ENCODE peak calls at places on chromosomes 5 and 9, in seven cellular contexts. K is neuronal stem cell, D is H1, E is IMR-90, X is mesenchymal stem cell, L is trophoblast cell, I is mesendoderm. S is an unnamed sample.

GRCh38 chr5:135269224-135269623 is 129.8 kb downstream of the MACROH2A1 start:
- DNase-seq in D (no peak), I (no peak), K (no peak), L (peak; percentile 19), X (peak; percentile 36), E (peak; percentile 66), S (no peak)

GRCh38 chr5:149380466-149381121 is 1.5 kb upstream of the IL17B start:
- DNase-seq in D (no peak), L (no peak), E (no peak), I (no peak), X (no peak), K (no peak), S (no peak)

GRCh38 chr5:126106032-126106431 is 317.2 kb upstream of the GRAMD2B start:
- DNase-seq in E (no peak), K (no peak), L (peak; percentile 4), X (no peak), D (no peak), I (no peak), S (no peak)

GRCh38 chr5:121218086-121218485 is 633.6 kb upstream of the FTMT start:
- DNase-seq in X (no peak), K (no peak), L (no peak), D (no peak), I (peak; percentile 85), E (no peak), S (no peak)

GRCh38 chr5:135214897-135215616 is 181.0 kb upstream of the PITX1 start:
- DNase-seq in E (peak; percentile 60), I (no peak), X (peak; percentile 73), L (peak; percentile 20), D (no peak), K (no peak), S (peak; percentile 10)

GRCh38 chr5:19975795-19976194 is 12.2 kb downstream of the CDH18 start:
- DNase-seq in K (no peak), D (no peak), I (no peak), X (no peak), L (no peak), E (no peak), S (no peak)

GRCh38 chr5:112339761-112340160 is 79.3 kb downstream of the EPB41L4A start:
- DNase-seq in L (no peak), K (no peak), I (no peak), E (no peak), D (no peak), X (no peak), S (no peak)

GRCh38 chr5:131230406-131230805 is 33.4 kb upstream of the CDC42SE2 start:
- DNase-seq in X (no peak), D (no peak), E (no peak), I (peak; percentile 83), L (no peak), K (no peak), S (peak; percentile 33)

GRCh38 chr5:7878381-7878873 is 9.5 kb downstream of the MTRR start:
- DNase-seq in X (no peak), E (peak; percentile 76), K (no peak), L (no peak), D (no peak), I (no peak), S (no peak)

GRCh38 chr5:172187118-172188032 is 649 bp downstream of the STK10 start:
- DNase-seq in K (peak; percentile 27), D (no peak), X (peak; percentile 87), I (peak; percentile 84), L (peak; percentile 91), E (peak; percentile 80), S (peak; percentile 67)

GRCh38 chr9:16133556-16134227 is 580.8 kb downstream of the CCDC171 start:
- DNase-seq in K (peak; percentile 62), L (peak; percentile 94), E (peak; percentile 48), D (no peak), I (peak; percentile 93), X (peak; percentile 71), S (peak; percentile 80)

GRCh38 chr9:134910146-134910545 is 7.6 kb downstream of the FCN1 start:
- DNase-seq in D (no peak), K (no peak), L (no peak), I (no peak), E (no peak), X (no peak), S (no peak)

GRCh38 chr5:74673011-74673790 is 11.8 kb upstream of the HEXB start:
- DNase-seq in L (peak; percentile 56), D (no peak), I (peak; percentile 35), E (peak; percentile 67), K (no peak), X (peak; percentile 58), S (no peak)

GRCh38 chr9:35236692-35237091 is 74.9 kb downstream of the UNC13B start:
- DNase-seq in X (no peak), I (peak; percentile 22), D (no peak), K (no peak), L (no peak), E (no peak), S (no peak)

GRCh38 chr5:88842784-88843183 is 40.2 kb downstream of the MEF2C start:
- DNase-seq in D (no peak), L (no peak), I (no peak), K (no peak), E (no peak), X (no peak), S (no peak)

GRCh38 chr5:148499461-148499860 is 115.7 kb downstream of the FBXO38 start:
- DNase-seq in D (no peak), K (no peak), I (no peak), X (no peak), L (no peak), E (peak; percentile 15), S (no peak)

GRCh38 chr9:97045300-97045699 is 6.4 kb upstream of the CTSV start:
- DNase-seq in X (no peak), L (no peak), D (no peak), I (peak; percentile 49), K (no peak), E (no peak), S (no peak)

GRCh38 chr5:170579623-170580022 is 75.8 kb downstream of the KCNIP1 start:
- DNase-seq in K (peak; percentile 21), L (no peak), X (no peak), I (peak; percentile 7), D (no peak), E (no peak), S (no peak)

GRCh38 chr9:70110194-70111041 is 66.8 kb downstream of the MAMDC2 start:
- DNase-seq in D (no peak), E (peak; percentile 83), I (no peak), X (peak; percentile 38), L (no peak), K (no peak), S (no peak)

GRCh38 chr9:1913931-1914330 is 101.2 kb upstream of the SMARCA2 start:
- DNase-seq in D (no peak), X (no peak), I (no peak), L (peak; percentile 63), E (no peak), K (no peak), S (no peak)

GRCh38 chr9:110638381-110638954 is 30.1 kb upstream of the MUSK start:
- DNase-seq in D (no peak), I (no peak), L (peak; percentile 31), K (no peak), E (peak; percentile 54), X (peak; percentile 44), S (no peak)

GRCh38 chr9:114733814-114734213 is 51.8 kb upstream of the TEX48 start:
- DNase-seq in K (no peak), I (no peak), L (peak; percentile 87), E (peak; percentile 60), D (no peak), X (peak; percentile 75), S (no peak)
- H3K4me2 ChIP-seq in K (no peak overlapping the region), I (no peak overlapping the region), L (no peak overlapping the region), E (no peak overlapping the region), D (no peak overlapping the region), X (no peak overlapping the region), S (no peak overlapping the region)

DNA sequence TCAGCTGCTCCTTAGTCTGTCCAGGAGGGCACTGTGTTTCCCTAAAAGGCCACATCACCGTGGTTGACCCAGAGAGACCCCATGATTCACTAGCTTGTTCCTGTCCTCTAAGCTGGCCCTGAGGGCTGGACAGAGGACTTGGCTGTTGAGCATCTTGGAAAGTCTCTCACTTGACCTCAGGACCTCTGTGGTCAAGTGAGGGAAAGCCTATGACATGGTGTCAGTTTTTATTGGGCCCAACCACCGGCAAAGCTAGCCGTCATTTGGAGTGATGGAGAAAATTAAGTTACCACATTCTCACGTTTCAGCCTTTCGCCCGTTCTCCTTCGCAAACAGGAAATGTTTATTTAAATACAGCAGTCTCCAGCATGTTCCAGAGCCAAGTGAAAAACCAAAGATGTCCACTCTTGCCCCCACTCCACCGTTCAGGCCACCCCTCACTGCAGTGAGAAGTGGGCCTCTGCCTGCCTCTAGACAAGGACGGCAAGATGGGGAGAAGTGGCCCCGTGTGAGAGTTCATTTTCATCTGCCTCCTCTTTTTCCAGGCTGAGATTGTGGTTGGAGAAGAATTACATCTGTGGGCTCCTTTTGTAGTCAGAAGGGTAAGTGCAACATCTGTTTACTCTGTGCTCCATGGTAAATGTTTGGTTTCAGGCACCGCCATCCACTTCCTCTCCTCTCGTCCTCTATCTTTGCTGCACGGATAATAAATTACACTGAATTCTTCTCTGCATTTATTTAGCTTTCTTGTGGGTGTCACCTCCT is 4.3 kb downstream of the SLIT3 start:
- DNase-seq in D (no peak), L (no peak), E (no peak), X (peak; percentile 85), I (no peak), K (no peak), S (no peak)
- H3K23ac ChIP-seq in D (no peak overlapping the region), L (no peak overlapping the region), E (no peak overlapping the region), X (no peak overlapping the region), I (no peak overlapping the region), K (no peak overlapping the region), S (no peak overlapping the region)

GRCh38 chr5:97528941-97529340 is 345.9 kb upstream of the RIOK2 start:
- DNase-seq in I (no peak), K (no peak), D (no peak), E (peak; percentile 77), X (no peak), L (no peak), S (no peak)

GRCh38 chr5:97534166-97534565 is 351.1 kb upstream of the RIOK2 start:
- DNase-seq in K (peak; percentile 9), X (peak; percentile 90), D (no peak), I (peak; percentile 75), E (peak; percentile 94), L (peak; percentile 66), S (peak; percentile 38)

GRCh38 chr5:97531549-97531948 is 348.5 kb upstream of the RIOK2 start:
- DNase-seq in K (no peak), D (no peak), X (no peak), I (no peak), E (no peak), L (no peak), S (no peak)

GRCh38 chr5:97525780-97526179 is 342.7 kb upstream of the RIOK2 start:
- DNase-seq in K (no peak), E (no peak), D (no peak), I (peak; percentile 32), L (no peak), X (no peak), S (no peak)

DNA sequence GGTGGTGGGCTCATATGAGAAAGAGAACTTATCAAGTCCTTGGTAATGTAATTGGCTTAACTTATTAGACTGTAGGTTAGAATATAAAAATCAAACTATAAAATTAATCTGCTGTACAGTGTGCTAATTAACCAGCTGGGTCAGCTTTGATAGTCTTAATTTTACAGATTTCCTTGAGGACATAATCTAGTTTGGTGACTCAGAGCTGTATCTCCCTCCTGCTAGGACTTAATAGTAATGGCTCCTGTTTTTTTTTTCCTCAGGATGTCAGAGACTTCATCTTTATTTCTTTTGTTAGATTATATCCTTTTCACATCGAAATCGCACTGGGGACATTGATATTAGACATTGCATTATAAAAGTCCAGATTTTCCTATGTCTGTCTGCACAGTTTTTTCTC is 346.3 kb upstream of the RIOK2 start:
- DNase-seq in I (no peak), D (no peak), K (no peak), X (no peak), L (no peak), E (no peak), S (no peak)
- H3K4me2 ChIP-seq in I (no peak overlapping the region), D (no peak overlapping the region), K (no peak overlapping the region), X (no peak overlapping the region), L (no peak overlapping the region), E (no peak overlapping the region), S (no peak overlapping the region)

GRCh38 chr5:38447786-38448185 is 108.7 kb downstream of the LIFR start:
- DNase-seq in D (no peak), E (no peak), K (no peak), L (no peak), I (no peak), X (no peak), S (no peak)
- H3K23ac ChIP-seq in D (no peak overlapping the region), E (no peak overlapping the region), K (no peak overlapping the region), L (no peak overlapping the region), I (no peak overlapping the region), X (no peak overlapping the region), S (no peak overlapping the region)